ENCODE peak calls at places on chromosomes 11 and 22, in ten cellular contexts. M is prostate gland; J is NB4; N is uterus; Z is CD8-positive, alpha-beta T cell; P is foreskin fibroblast; D is fibroblast of mammary gland; R is cardiac fibroblast; C is right atrium auricular region; F is breast epithelium. X is an unnamed sample.

GRCh38 chr11:125373426-125374391 is 122.4 kb downstream of the FEZ1 start:
- DNase-seq in M (no peak), J (peak), N (no peak), Z (no peak), P (no peak), D (no peak), R (peak), C (no peak), F (no peak), X (no peak)

GRCh38 chr22:34966980-34967379 is 99.0 kb upstream of the ISX start:
- DNase-seq in M (no peak), J (no peak), N (no peak), Z (no peak), P (no peak), D (no peak), R (no peak), C (no peak), F (no peak), X (no peak)

GRCh38 chr22:46010177-46010867 is 33.4 kb upstream of the WNT7B start:
- DNase-seq in M (no peak), J (no peak), N (peak), Z (no peak), P (peak), D (peak), R (peak), C (no peak), F (no peak), X (no peak)

GRCh38 chr11:96207459-96208449 is 135.2 kb downstream of the MAML2 start:
- DNase-seq in M (peak), J (peak), N (no peak), Z (peak), P (peak), D (no peak), R (peak), C (no peak), F (no peak), X (no peak)

GRCh38 chr22:37032535-37033460 is 13.3 kb downstream of the MPST start:
- DNase-seq in M (peak), J (peak), N (peak), Z (no peak), P (peak), D (peak), R (peak), C (peak), F (no peak), X (no peak)

GRCh38 chr11:14253437-14253836 is 105.5 kb downstream of the RRAS2 start:
- DNase-seq in M (no peak), J (no peak), N (no peak), Z (no peak), P (no peak), D (no peak), R (no peak), C (no peak), F (no peak), X (no peak)

GRCh38 chr11:92745186-92745585 is 224.3 kb upstream of the MTNR1B start:
- DNase-seq in M (no peak), J (no peak), N (no peak), Z (no peak), P (no peak), D (no peak), R (no peak), C (no peak), F (no peak), X (no peak)

GRCh38 chr22:17910561-17911311 is 113.6 kb downstream of the MICAL3 start:
- DNase-seq in M (peak), J (no peak), N (peak), Z (no peak), P (peak), D (peak), R (peak), C (peak), F (no peak), X (peak)

GRCh38 chr22:50606561-50607365 is 6.2 kb downstream of the MAPK8IP2 start:
- DNase-seq in M (no peak), J (no peak), N (no peak), Z (no peak), P (no peak), D (no peak), R (no peak), C (no peak), F (no peak), X (no peak)

GRCh38 chr11:57158582-57158981 is 23.2 kb upstream of the LRRC55 start:
- DNase-seq in M (no peak), J (no peak), N (no peak), Z (no peak), P (no peak), D (no peak), R (no peak), C (no peak), F (no peak), X (no peak)

GRCh38 chr11:36243641-36244040 is 45.6 kb downstream of the COMMD9 start:
- DNase-seq in M (no peak), J (no peak), N (no peak), Z (no peak), P (no peak), D (no peak), R (peak), C (no peak), F (no peak), X (no peak)

GRCh38 chr11:74849525-74850391 is 99.1 kb downstream of the XRRA1 start:
- DNase-seq in M (no peak), J (peak), N (no peak), Z (no peak), P (peak), D (peak), R (peak), C (no peak), F (no peak), X (peak)

GRCh38 chr22:50197000-50197800 is 3.6 kb upstream of the SELENOO start:
- DNase-seq in M (no peak), J (no peak), N (no peak), Z (no peak), P (no peak), D (no peak), R (no peak), C (no peak), F (no peak), X (no peak)

GRCh38 chr11:118870396-118871343 is 13.0 kb upstream of the CXCR5 start:
- DNase-seq in M (peak), J (peak), N (peak), Z (no peak), P (peak), D (peak), R (peak), C (no peak), F (peak), X (no peak)

GRCh38 chr11:100741866-100742625 is 55.0 kb downstream of the ARHGAP42 start:
- DNase-seq in M (no peak), J (peak), N (no peak), Z (no peak), P (peak), D (no peak), R (no peak), C (no peak), F (no peak), X (no peak)

GRCh38 chr11:9733212-9733611 is 69.3 kb downstream of the SWAP70 start:
- DNase-seq in M (no peak), J (no peak), N (no peak), Z (no peak), P (no peak), D (no peak), R (no peak), C (no peak), F (no peak), X (no peak)

GRCh38 chr11:112320668-112321067 is 60.0 kb upstream of the PLET1 start:
- DNase-seq in M (peak), J (no peak), N (peak), Z (no peak), P (peak), D (peak), R (peak), C (peak), F (peak), X (peak)

GRCh38 chr11:114133548-114134329 is 74.2 kb downstream of the ZBTB16 start:
- DNase-seq in M (peak), J (no peak), N (peak), Z (no peak), P (no peak), D (peak), R (no peak), C (no peak), F (no peak), X (no peak)

GRCh38 chr11:11313902-11314692 is 39.0 kb downstream of the CSNK2A3 start:
- DNase-seq in M (no peak), J (no peak), N (no peak), Z (no peak), P (peak), D (no peak), R (no peak), C (no peak), F (no peak), X (no peak)

GRCh38 chr11:706439-706956 is 467 bp downstream of the EPS8L2 start:
- DNase-seq in M (peak), J (no peak), N (no peak), Z (no peak), P (peak), D (peak), R (peak), C (no peak), F (no peak), X (no peak)

GRCh38 chr11:73245461-73245860 is 26.7 kb upstream of the P2RY6 start:
- DNase-seq in M (no peak), J (no peak), N (no peak), Z (no peak), P (no peak), D (no peak), R (no peak), C (no peak), F (no peak), X (no peak)

GRCh38 chr11:134019500-134019899 is 49.4 kb upstream of the JAM3 start:
- DNase-seq in M (no peak), J (peak), N (no peak), Z (no peak), P (no peak), D (no peak), R (no peak), C (no peak), F (no peak), X (no peak)

GRCh38 chr11:64765291-64765803 is 5.6 kb upstream of the PYGM start:
- DNase-seq in M (no peak), J (no peak), N (no peak), Z (no peak), P (no peak), D (no peak), R (no peak), C (no peak), F (peak), X (no peak)
- TF ChIP-seq CTCF in M (no peak), J (peak), N (no peak), Z (no peak), P (no peak), D (peak), R (peak), C (no peak), F (no peak), X (peak)

GRCh38 chr22:30362632-30363281 is 6.0 kb downstream of the CCDC157 start:
- DNase-seq in M (no peak), J (no peak), N (no peak), Z (no peak), P (peak), D (no peak), R (no peak), C (no peak), F (no peak), X (no peak)

GRCh38 chr22:30357650-30358215 is 926 bp downstream of the CCDC157 start:
- DNase-seq in M (no peak), J (no peak), N (no peak), Z (no peak), P (no peak), D (no peak), R (no peak), C (no peak), F (no peak), X (no peak)

GRCh38 chr22:30356392-30357230 is at the start of the genes CCDC157 and SF3A1:
- DNase-seq in M (peak), J (peak), N (peak), Z (peak), P (peak), D (peak), R (peak), C (peak), F (peak), X (peak)

GRCh38 chr22:30365891-30366290 is 9.1 kb downstream of the CCDC157 start:
- DNase-seq in M (no peak), J (no peak), N (no peak), Z (no peak), P (no peak), D (no peak), R (no peak), C (no peak), F (no peak), X (no peak)

DNA sequence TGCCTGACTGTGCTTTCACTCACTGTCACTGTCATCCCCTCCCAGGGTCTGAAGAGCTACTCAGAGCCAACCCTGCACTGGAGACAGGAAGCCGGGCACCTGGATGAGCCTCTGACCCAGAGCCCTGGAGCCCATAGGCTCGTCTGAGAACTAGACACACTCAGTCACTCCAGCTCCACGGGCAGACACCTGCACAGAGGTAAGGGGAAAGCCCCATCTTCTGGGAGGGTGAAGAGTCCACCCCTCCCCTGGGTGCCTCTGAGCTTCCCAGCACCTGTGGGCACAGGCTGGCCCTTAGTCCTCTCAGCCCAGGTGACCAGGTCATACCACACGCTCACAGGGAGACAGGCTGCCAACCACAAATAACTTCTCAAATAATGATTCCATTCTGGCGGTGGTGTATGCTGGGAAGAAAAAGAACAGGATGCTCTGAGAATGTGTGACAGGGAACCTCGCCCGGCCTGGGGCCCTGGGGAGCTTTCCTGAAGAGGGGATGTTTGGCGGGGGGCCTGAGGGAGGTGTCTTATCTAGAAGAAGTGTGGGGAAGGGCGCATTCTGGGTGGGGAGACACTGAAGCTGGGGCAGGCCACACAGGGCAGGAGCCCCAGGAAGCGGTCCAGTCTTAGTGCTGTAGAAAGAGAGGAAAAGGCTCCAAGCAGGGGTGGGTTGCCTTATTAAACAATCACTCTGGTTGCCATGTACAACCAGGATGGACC is 5.3 kb downstream of the CCDC157 start:
- DNase-seq in M (no peak), J (no peak), N (no peak), Z (no peak), P (no peak), D (no peak), R (no peak), C (no peak), F (no peak), X (no peak)
- H3K4me3 ChIP-seq in M (no peak), J (no peak), N (no peak), Z (no peak), P (no peak), D (no peak), R (no peak), C (no peak), F (no peak), X (no peak)

DNA sequence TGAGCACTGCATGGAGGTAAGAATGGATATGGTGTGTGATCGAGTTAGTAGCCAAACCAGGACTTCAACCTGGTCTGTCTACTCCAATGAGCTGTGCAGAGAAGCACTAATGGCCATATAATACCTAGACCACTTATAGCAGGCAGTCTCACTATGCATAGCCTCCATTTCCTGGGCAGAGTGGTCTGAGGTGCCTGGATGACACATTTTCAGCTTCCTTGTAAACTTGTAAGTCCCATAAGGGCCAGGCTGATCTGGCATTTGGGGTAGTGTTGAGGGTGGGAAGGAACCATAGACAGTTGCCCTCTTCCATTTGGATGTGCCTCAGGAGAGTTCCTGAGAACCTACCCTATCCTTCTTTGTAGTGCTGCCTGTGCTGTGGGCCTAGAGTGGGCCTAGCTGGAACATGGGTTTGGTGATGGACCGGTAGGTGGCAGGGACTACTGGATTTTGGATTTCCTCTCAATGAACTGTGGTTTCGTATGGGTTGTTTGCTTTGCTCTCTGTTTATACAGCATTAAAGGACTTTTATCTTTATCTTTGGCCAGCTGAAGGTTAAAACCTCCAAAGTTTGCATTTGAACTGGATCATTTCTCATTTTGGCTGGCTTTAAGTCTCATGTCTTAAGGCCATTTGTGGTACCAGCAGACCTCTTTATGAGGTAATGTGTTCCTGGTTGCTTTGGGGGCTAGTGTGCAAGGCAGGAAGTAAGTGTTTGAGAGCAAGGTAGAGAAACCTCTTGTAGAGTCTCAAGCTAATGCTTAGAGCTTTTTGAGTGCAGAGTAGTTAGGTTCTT is 86.9 kb downstream of the STIM1 start:
- DNase-seq in M (no peak), J (peak), N (no peak), Z (no peak), P (no peak), D (no peak), R (no peak), C (no peak), F (no peak), X (no peak)
- TF ChIP-seq CTCF in M (no peak), J (no peak), N (no peak), Z (no peak), P (no peak), D (no peak), R (no peak), C (no peak), F (no peak), X (no peak)

GRCh38 chr11:64629796-64630562 is 39.0 kb downstream of the SLC22A12 start:
- DNase-seq in M (no peak), J (no peak), N (peak), Z (no peak), P (peak), D (no peak), R (no peak), C (no peak), F (no peak), X (no peak)
- H3K4me3 ChIP-seq in M (no peak), J (no peak), N (no peak), Z (no peak), P (no peak), D (no peak), R (no peak), C (no peak), F (no peak), X (no peak)

GRCh38 chr11:122811721-122812120 is 26.6 kb upstream of the CRTAM start:
- DNase-seq in M (no peak), J (no peak), N (no peak), Z (no peak), P (no peak), D (no peak), R (no peak), C (no peak), F (no peak), X (no peak)
- TF ChIP-seq CTCF in M (no peak), J (no peak), N (no peak), Z (no peak), P (no peak), D (no peak), R (no peak), C (no peak), F (no peak), X (no peak)

X was measured in HFF-Myc.